ENCODE peak calls at places on chromosome 1, in seven cellular contexts. Z is CD8-positive, alpha-beta T cell; H is amniotic stem cell; T is AG08396; O is Right ventricle myocardium inferior; I is NCI-H2107; E is NCI-H1092 treated with DMSO at 0.1 percent for 48 hours. U is an unnamed sample.

GRCh38 chr1:24498589-24498988 is 4.0 kb upstream of the RCAN3 start:
- DNase-seq in O (no peak), E (no peak), I (no peak), T (no peak), Z (no peak), H (no peak), U (no peak)

GRCh38 chr1:152878042-152878441 is at the start of gene SMCP:
- DNase-seq in E (no peak), Z (no peak), T (no peak), I (no peak), O (no peak), H (no peak), U (no peak)

GRCh38 chr1:109912214-109912861 is 1.7 kb downstream of the CSF1 start:
- DNase-seq in E (no peak), Z (no peak), O (no peak), H (no peak), I (no peak), T (peak; percentile 48), U (no peak)

GRCh38 chr1:87370519-87370918 is 41.8 kb downstream of the LMO4 start:
- DNase-seq in O (no peak), T (no peak), Z (no peak), I (no peak), H (no peak), E (no peak), U (no peak)

GRCh38 chr1:221032616-221033342 is 153.5 kb downstream of the HLX start:
- DNase-seq in T (no peak), Z (no peak), H (no peak), I (no peak), E (no peak), O (no peak), U (no peak)

GRCh38 chr1:179083031-179083345 is 1.1 kb downstream of the TOR3A start:
- DNase-seq in Z (no peak), O (peak; percentile 73), H (no peak), I (no peak), T (no peak), E (no peak), U (peak; percentile 61)

GRCh38 chr1:244050835-244051444 is at the start of gene ZBTB18:
- DNase-seq in T (no peak), Z (no peak), I (peak; percentile 14), E (peak; percentile 81), H (no peak), O (no peak), U (peak; percentile 7)

GRCh38 chr1:28915036-28915895 is 897 bp downstream of the EPB41 start:
- DNase-seq in E (peak; percentile 63), O (no peak), I (peak; percentile 54), H (no peak), Z (peak; percentile 33), T (peak; percentile 16), U (peak; percentile 63)

GRCh38 chr1:2190491-2190976 is 4.0 kb downstream of the FAAP20 start:
- DNase-seq in O (peak; percentile 74), Z (no peak), T (no peak), I (no peak), E (no peak), H (no peak), U (peak; percentile 54)

GRCh38 chr1:203547147-203547546 is 53.2 kb downstream of the OPTC start:
- DNase-seq in E (no peak), O (no peak), I (no peak), Z (no peak), T (no peak), H (no peak), U (no peak)

GRCh38 chr1:84809023-84809422 is 84.0 kb downstream of the LPAR3 start:
- DNase-seq in T (no peak), H (no peak), O (no peak), E (no peak), I (no peak), Z (no peak), U (no peak)

U was measured in RKO.